ENCODE peak calls at places on chromosome 22, in nine cellular contexts. One of them, this sample, is unnamed. For H3K4me1, the result is how much of the 10 kb centered on the place peaks cover.

GRCh38 chr22:28706845-28707244 is 27.2 kb upstream of the TTC28 start:
- DNase-seq in GM23338: no peak
- DNase-seq in A549: no peak
- DNase-seq in aorta: no peak
- DNase-seq in K562: no peak
- DNase-seq in upper lobe of right lung: no peak
- DNase-seq in CD4-positive, CD25-positive, alpha-beta regulatory T cell: no peak
- DNase-seq in esophagus squamous epithelium: no peak
- DNase-seq in tibial nerve: no peak
- DNase-seq in this sample: no peak

GRCh38 chr22:33883561-33883960 is 36.7 kb downstream of the LARGE1 start:
- DNase-seq in GM23338: no peak
- DNase-seq in A549: no peak
- DNase-seq in aorta: no peak
- DNase-seq in K562: no peak
- DNase-seq in upper lobe of right lung: no peak
- DNase-seq in CD4-positive, CD25-positive, alpha-beta regulatory T cell: no peak
- DNase-seq in esophagus squamous epithelium: no peak
- DNase-seq in tibial nerve: no peak
- DNase-seq in this sample: no peak

GRCh38 chr22:27213766-27214581 is 556.6 kb downstream of the MIAT start:
- DNase-seq in GM23338: no peak
- DNase-seq in A549: no peak
- DNase-seq in aorta: peak
- DNase-seq in K562: no peak
- DNase-seq in upper lobe of right lung: no peak
- DNase-seq in CD4-positive, CD25-positive, alpha-beta regulatory T cell: no peak
- DNase-seq in esophagus squamous epithelium: no peak
- DNase-seq in tibial nerve: peak
- DNase-seq in this sample: no peak

GRCh38 chr22:18076060-18076497 is 1.7 kb upstream of the PEX26 start:
- DNase-seq in GM23338: peak
- DNase-seq in A549: peak
- DNase-seq in aorta: peak
- DNase-seq in K562: peak
- DNase-seq in upper lobe of right lung: peak
- DNase-seq in CD4-positive, CD25-positive, alpha-beta regulatory T cell: peak
- DNase-seq in esophagus squamous epithelium: no peak
- DNase-seq in tibial nerve: no peak
- DNase-seq in this sample: no peak

GRCh38 chr22:26586556-26587325 is 3.2 kb downstream of the TPST2 start:
- DNase-seq in GM23338: no peak
- DNase-seq in A549: no peak
- DNase-seq in aorta: no peak
- DNase-seq in K562: no peak
- DNase-seq in upper lobe of right lung: no peak
- DNase-seq in CD4-positive, CD25-positive, alpha-beta regulatory T cell: no peak
- DNase-seq in esophagus squamous epithelium: no peak
- DNase-seq in tibial nerve: no peak
- DNase-seq in this sample: no peak

GRCh38 chr22:33896801-33897620 is 23.3 kb downstream of the LARGE1 start:
- DNase-seq in GM23338: peak
- DNase-seq in A549: no peak
- DNase-seq in aorta: no peak
- DNase-seq in K562: no peak
- DNase-seq in upper lobe of right lung: no peak
- DNase-seq in CD4-positive, CD25-positive, alpha-beta regulatory T cell: no peak
- DNase-seq in esophagus squamous epithelium: no peak
- DNase-seq in tibial nerve: no peak
- DNase-seq in this sample: no peak

GRCh38 chr22:20430641-20431519 is 6.7 kb downstream of the SCARF2 start:
- DNase-seq in GM23338: peak
- DNase-seq in A549: peak
- DNase-seq in aorta: peak
- DNase-seq in K562: peak
- DNase-seq in upper lobe of right lung: peak
- DNase-seq in CD4-positive, CD25-positive, alpha-beta regulatory T cell: peak
- DNase-seq in esophagus squamous epithelium: no peak
- DNase-seq in tibial nerve: no peak
- DNase-seq in this sample: peak

GRCh38 chr22:28155808-28156207 is 236.8 kb upstream of the PITPNB start:
- DNase-seq in GM23338: no peak
- DNase-seq in A549: no peak
- DNase-seq in aorta: no peak
- DNase-seq in K562: no peak
- DNase-seq in upper lobe of right lung: no peak
- DNase-seq in CD4-positive, CD25-positive, alpha-beta regulatory T cell: no peak
- DNase-seq in esophagus squamous epithelium: no peak
- DNase-seq in tibial nerve: no peak
- DNase-seq in this sample: no peak

GRCh38 chr22:17159504-17159951 is 451 bp upstream of the HDHD5 start:
- DNase-seq in GM23338: peak
- DNase-seq in A549: peak
- DNase-seq in aorta: peak
- DNase-seq in K562: no peak
- DNase-seq in upper lobe of right lung: peak
- DNase-seq in CD4-positive, CD25-positive, alpha-beta regulatory T cell: no peak
- DNase-seq in esophagus squamous epithelium: no peak
- DNase-seq in tibial nerve: no peak
- DNase-seq in this sample: no peak

GRCh38 chr22:17418890-17419324 is 49.6 kb downstream of the CECR2 start:
- DNase-seq in GM23338: peak
- DNase-seq in A549: no peak
- DNase-seq in aorta: no peak
- DNase-seq in K562: no peak
- DNase-seq in upper lobe of right lung: no peak
- DNase-seq in CD4-positive, CD25-positive, alpha-beta regulatory T cell: no peak
- DNase-seq in esophagus squamous epithelium: no peak
- DNase-seq in tibial nerve: no peak
- DNase-seq in this sample: no peak

GRCh38 chr22:23315341-23315917 is 135.1 kb downstream of the BCR start:
- DNase-seq in GM23338: peak
- DNase-seq in A549: peak
- DNase-seq in aorta: peak
- DNase-seq in K562: peak
- DNase-seq in upper lobe of right lung: peak
- DNase-seq in CD4-positive, CD25-positive, alpha-beta regulatory T cell: peak
- DNase-seq in esophagus squamous epithelium: no peak
- DNase-seq in tibial nerve: peak
- DNase-seq in this sample: no peak

GRCh38 chr22:36595154-36595553 is 66.2 kb upstream of the EIF3D start:
- DNase-seq in GM23338: no peak
- DNase-seq in A549: no peak
- DNase-seq in aorta: no peak
- DNase-seq in K562: no peak
- DNase-seq in upper lobe of right lung: peak
- DNase-seq in CD4-positive, CD25-positive, alpha-beta regulatory T cell: no peak
- DNase-seq in esophagus squamous epithelium: no peak
- DNase-seq in tibial nerve: no peak
- DNase-seq in this sample: no peak

GRCh38 chr22:36594569-36594968 is 65.6 kb upstream of the EIF3D start:
- DNase-seq in GM23338: no peak
- DNase-seq in A549: no peak
- DNase-seq in aorta: no peak
- DNase-seq in K562: no peak
- DNase-seq in upper lobe of right lung: peak
- DNase-seq in CD4-positive, CD25-positive, alpha-beta regulatory T cell: no peak
- DNase-seq in esophagus squamous epithelium: no peak
- DNase-seq in tibial nerve: no peak
- DNase-seq in this sample: peak

GRCh38 chr22:36595968-36596367 is 67.0 kb upstream of the EIF3D start:
- DNase-seq in GM23338: no peak
- DNase-seq in A549: no peak
- DNase-seq in aorta: no peak
- DNase-seq in K562: no peak
- DNase-seq in upper lobe of right lung: peak
- DNase-seq in CD4-positive, CD25-positive, alpha-beta regulatory T cell: no peak
- DNase-seq in esophagus squamous epithelium: no peak
- DNase-seq in tibial nerve: no peak
- DNase-seq in this sample: no peak

GRCh38 chr22:36599771-36600170 is 70.8 kb upstream of the EIF3D start:
- DNase-seq in GM23338: no peak
- DNase-seq in A549: no peak
- DNase-seq in aorta: no peak
- DNase-seq in K562: no peak
- DNase-seq in upper lobe of right lung: peak
- DNase-seq in CD4-positive, CD25-positive, alpha-beta regulatory T cell: no peak
- DNase-seq in esophagus squamous epithelium: no peak
- DNase-seq in tibial nerve: no peak
- DNase-seq in this sample: no peak
- H3K4me1 ChIP-seq in GM23338: under half
- H3K4me1 ChIP-seq in A549: under half
- H3K4me1 ChIP-seq in aorta: under half
- H3K4me1 ChIP-seq in K562: under half
- H3K4me1 ChIP-seq in upper lobe of right lung: under half
- H3K4me1 ChIP-seq in CD4-positive, CD25-positive, alpha-beta regulatory T cell: under half
- H3K4me1 ChIP-seq in esophagus squamous epithelium: under half
- H3K4me1 ChIP-seq in tibial nerve: under half
- H3K4me1 ChIP-seq in this sample: under half

GRCh38 chr22:41830174-41830573 is 2.7 kb upstream of the SREBF2 start:
- DNase-seq in GM23338: no peak
- DNase-seq in A549: no peak
- DNase-seq in aorta: no peak
- DNase-seq in K562: no peak
- DNase-seq in upper lobe of right lung: no peak
- DNase-seq in CD4-positive, CD25-positive, alpha-beta regulatory T cell: no peak
- DNase-seq in esophagus squamous epithelium: no peak
- DNase-seq in tibial nerve: no peak
- DNase-seq in this sample: no peak

GRCh38 chr22:41827671-41828070 is 5.2 kb upstream of the SREBF2 start:
- DNase-seq in GM23338: no peak
- DNase-seq in A549: no peak
- DNase-seq in aorta: no peak
- DNase-seq in K562: no peak
- DNase-seq in upper lobe of right lung: no peak
- DNase-seq in CD4-positive, CD25-positive, alpha-beta regulatory T cell: no peak
- DNase-seq in esophagus squamous epithelium: no peak
- DNase-seq in tibial nerve: no peak
- DNase-seq in this sample: no peak

GRCh38 chr22:41826430-41827383 is 6.2 kb upstream of the SREBF2 start:
- DNase-seq in GM23338: no peak
- DNase-seq in A549: no peak
- DNase-seq in aorta: no peak
- DNase-seq in K562: no peak
- DNase-seq in upper lobe of right lung: no peak
- DNase-seq in CD4-positive, CD25-positive, alpha-beta regulatory T cell: no peak
- DNase-seq in esophagus squamous epithelium: no peak
- DNase-seq in tibial nerve: no peak
- DNase-seq in this sample: no peak

GRCh38 chr22:41826001-41826400 is 6.9 kb upstream of the SREBF2 start:
- DNase-seq in GM23338: no peak
- DNase-seq in A549: no peak
- DNase-seq in aorta: no peak
- DNase-seq in K562: no peak
- DNase-seq in upper lobe of right lung: no peak
- DNase-seq in CD4-positive, CD25-positive, alpha-beta regulatory T cell: no peak
- DNase-seq in esophagus squamous epithelium: no peak
- DNase-seq in tibial nerve: no peak
- DNase-seq in this sample: no peak

DNA sequence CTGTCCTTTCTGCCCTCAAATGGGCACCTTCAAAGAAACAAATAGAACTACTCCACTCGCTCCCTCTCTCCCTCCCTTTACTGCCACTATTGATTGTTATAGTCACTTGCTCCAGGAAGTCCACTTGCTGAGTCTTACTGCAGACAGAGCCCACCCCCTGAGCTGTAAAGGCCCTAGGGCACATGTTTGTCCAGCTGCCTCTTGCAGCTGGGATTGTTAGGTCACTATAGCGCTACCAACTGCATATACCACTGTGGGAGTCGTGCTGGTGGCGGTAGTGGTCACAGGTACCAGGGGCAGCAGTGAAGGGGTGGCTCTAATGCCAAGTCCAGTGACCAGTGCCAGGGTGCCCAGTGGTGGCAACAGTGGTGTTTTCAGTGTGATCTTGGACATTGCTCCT is 4.4 kb upstream of the SREBF2 start:
- DNase-seq in GM23338: no peak
- DNase-seq in A549: no peak
- DNase-seq in aorta: no peak
- DNase-seq in K562: no peak
- DNase-seq in upper lobe of right lung: no peak
- DNase-seq in CD4-positive, CD25-positive, alpha-beta regulatory T cell: no peak
- DNase-seq in esophagus squamous epithelium: no peak
- DNase-seq in tibial nerve: no peak
- DNase-seq in this sample: no peak
- H3K27ac ChIP-seq in GM23338: no peak
- H3K27ac ChIP-seq in A549: no peak
- H3K27ac ChIP-seq in aorta: no peak
- H3K27ac ChIP-seq in K562: no peak
- H3K27ac ChIP-seq in upper lobe of right lung: no peak
- H3K27ac ChIP-seq in CD4-positive, CD25-positive, alpha-beta regulatory T cell: no peak
- H3K27ac ChIP-seq in esophagus squamous epithelium: no peak
- H3K27ac ChIP-seq in tibial nerve: no peak
- H3K27ac ChIP-seq in this sample: no peak

DNA sequence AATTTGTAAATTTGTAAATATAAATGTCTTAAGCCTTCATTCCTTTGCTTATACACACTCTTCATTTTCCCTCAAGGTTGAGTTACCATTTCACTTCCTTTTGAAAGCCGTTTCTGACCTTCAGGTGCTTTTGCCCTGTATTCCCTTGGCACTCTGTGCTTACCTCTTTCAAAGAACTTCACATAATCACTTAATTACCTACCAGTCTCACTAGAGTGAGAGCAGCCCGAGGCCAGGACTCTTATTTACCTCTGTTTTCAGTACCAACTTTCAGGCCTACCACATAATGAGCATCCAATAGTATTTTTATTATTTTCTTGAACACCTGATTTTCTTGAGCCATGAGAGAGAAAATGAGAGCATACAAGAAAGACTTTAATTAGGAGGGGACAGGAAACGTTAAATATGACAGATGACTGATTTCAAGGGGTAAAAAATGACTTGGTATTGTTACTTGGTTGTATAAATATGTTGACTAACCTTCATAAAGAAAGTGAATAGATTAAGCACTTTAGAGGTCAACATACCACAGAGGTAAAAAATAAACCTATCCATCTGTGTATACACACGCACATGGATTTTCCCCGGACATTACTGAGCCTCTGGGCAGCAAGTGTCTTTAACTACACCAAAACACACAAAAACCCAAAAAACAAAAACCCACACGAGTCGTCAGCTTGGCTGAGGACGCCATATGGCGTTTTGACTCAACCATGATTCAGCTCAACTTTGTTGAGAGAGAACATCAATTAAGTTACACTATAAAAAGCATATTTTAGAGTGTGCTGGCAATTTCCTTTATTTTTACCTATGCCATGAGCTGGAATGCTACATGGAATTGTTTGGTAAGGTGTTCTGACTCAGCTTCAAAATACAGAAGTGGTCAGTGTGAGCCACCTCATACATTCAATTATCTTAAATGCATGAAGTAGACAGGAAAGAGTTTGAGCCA is 7.6 kb downstream of the ATXN10 start:
- DNase-seq in GM23338: no peak
- DNase-seq in A549: no peak
- DNase-seq in aorta: no peak
- DNase-seq in K562: no peak
- DNase-seq in upper lobe of right lung: no peak
- DNase-seq in CD4-positive, CD25-positive, alpha-beta regulatory T cell: no peak
- DNase-seq in esophagus squamous epithelium: no peak
- DNase-seq in tibial nerve: no peak
- DNase-seq in this sample: no peak
- H3K4me1 ChIP-seq in GM23338: under half
- H3K4me1 ChIP-seq in A549: half or more
- H3K4me1 ChIP-seq in aorta: under half
- H3K4me1 ChIP-seq in K562: under half
- H3K4me1 ChIP-seq in upper lobe of right lung: under half
- H3K4me1 ChIP-seq in CD4-positive, CD25-positive, alpha-beta regulatory T cell: under half
- H3K4me1 ChIP-seq in esophagus squamous epithelium: under half
- H3K4me1 ChIP-seq in tibial nerve: under half
- H3K4me1 ChIP-seq in this sample: under half

GRCh38 chr22:36349726-36350125 is 38.0 kb downstream of the MYH9 start:
- DNase-seq in GM23338: no peak
- DNase-seq in A549: no peak
- DNase-seq in aorta: no peak
- DNase-seq in K562: no peak
- DNase-seq in upper lobe of right lung: no peak
- DNase-seq in CD4-positive, CD25-positive, alpha-beta regulatory T cell: no peak
- DNase-seq in esophagus squamous epithelium: no peak
- DNase-seq in tibial nerve: no peak
- DNase-seq in this sample: no peak
- H3K27ac ChIP-seq in GM23338: peak
- H3K27ac ChIP-seq in A549: peak
- H3K27ac ChIP-seq in aorta: peak
- H3K27ac ChIP-seq in K562: no peak
- H3K27ac ChIP-seq in upper lobe of right lung: peak
- H3K27ac ChIP-seq in CD4-positive, CD25-positive, alpha-beta regulatory T cell: peak
- H3K27ac ChIP-seq in esophagus squamous epithelium: peak
- H3K27ac ChIP-seq in tibial nerve: no peak
- H3K27ac ChIP-seq in this sample: peak

This sample was measured in RWPE2.